ENCODE peak calls at places on chromosomes 4 and X, in six cellular contexts. Y is HepG2, X is GM12878, I is K562, V is H1, Z is SK-N-SH. M is an unnamed sample.

GRCh38 chr4:116913451-116913850 is 171.9 kb downstream of the TRAM1L1 start:
- DNase-seq in X (no peak), V (no peak), Y (no peak), I (no peak), Z (no peak), M (no peak)

GRCh38 chr4:103010827-103011226 is 8.7 kb downstream of the SLC9B1 start:
- DNase-seq in I (no peak), Z (no peak), Y (no peak), V (no peak), X (no peak), M (no peak)

GRCh38 chrX:116462843-116463242 is at the start of gene CT83:
- DNase-seq in V (no peak), X (no peak), I (no peak), Y (no peak), Z (no peak), M (no peak)

GRCh38 chr4:158938462-158939044 is 164.3 kb upstream of the RAPGEF2 start:
- DNase-seq in I (no peak), Z (no peak), V (no peak), X (no peak), Y (no peak), M (no peak)

GRCh38 chr4:138868562-138868961 is 147.0 kb upstream of the NOCT start:
- DNase-seq in X (no peak), I (no peak), Y (no peak), V (no peak), Z (no peak), M (no peak)

GRCh38 chr4:164904941-164905340 is 28.0 kb downstream of the APELA start:
- DNase-seq in Y (no peak), I (no peak), Z (no peak), X (no peak), V (no peak), M (peak)

GRCh38 chr4:78645853-78646757 is 94.5 kb downstream of the ANXA3 start:
- DNase-seq in Z (no peak), Y (peak), I (peak), V (no peak), X (no peak), M (peak)

GRCh38 chrX:2486476-2487133 is 14.2 kb downstream of the DHRSX start:
- DNase-seq in I (no peak), V (no peak), Y (no peak), X (no peak), Z (no peak), M (no peak)

GRCh38 chrX:150575415-150575814 is 7.0 kb downstream of the MTM1 start:
- DNase-seq in V (no peak), Z (no peak), I (no peak), X (no peak), Y (no peak), M (no peak)

GRCh38 chr4:153988446-153988845 is 199.6 kb upstream of the SFRP2 start:
- DNase-seq in I (no peak), V (no peak), Y (no peak), X (no peak), Z (no peak), M (no peak)

GRCh38 chr4:123744664-123745290 is 348.2 kb downstream of the SPRY1 start:
- DNase-seq in Y (peak), Z (no peak), X (no peak), V (no peak), I (no peak), M (peak)

GRCh38 chr4:91961504-91961903 is 342.3 kb upstream of the GRID2 start:
- DNase-seq in Y (no peak), Z (no peak), X (no peak), I (no peak), V (no peak), M (no peak)

GRCh38 chr4:8167815-8168214 is 9.2 kb upstream of the ABLIM2 start:
- DNase-seq in Y (no peak), Z (no peak), V (no peak), I (no peak), X (no peak), M (peak)

GRCh38 chr4:89482248-89482647 is 174.6 kb upstream of the GPRIN3 start:
- DNase-seq in Z (peak), X (no peak), Y (peak), I (peak), V (no peak), M (no peak)

GRCh38 chrX:147957291-147957690 is 23.8 kb upstream of the FMR1NB start:
- DNase-seq in X (no peak), Z (no peak), Y (no peak), V (no peak), I (no peak), M (no peak)

GRCh38 chrX:105845661-105846060 is 23.3 kb downstream of the NRK start:
- DNase-seq in X (no peak), Y (no peak), I (no peak), V (no peak), Z (no peak), M (no peak)

GRCh38 chr4:38384962-38385285 is 279.1 kb upstream of the KLF3 start:
- DNase-seq in X (no peak), Z (no peak), V (no peak), Y (no peak), I (no peak), M (no peak)

GRCh38 chrX:37644381-37645305 is 40.9 kb upstream of the XK start:
- DNase-seq in Z (no peak), X (no peak), Y (no peak), V (no peak), I (no peak), M (no peak)

GRCh38 chrX:93468075-93468474 is 205.3 kb downstream of the NAP1L3 start:
- DNase-seq in Y (no peak), X (no peak), V (no peak), I (no peak), Z (no peak), M (no peak)

GRCh38 chr4:3111461-3111860 is 37.0 kb downstream of the HTT start:
- DNase-seq in X (no peak), I (no peak), V (no peak), Y (no peak), Z (no peak), M (no peak)

GRCh38 chrX:50863471-50863870 is 47.1 kb upstream of the BMP15 start:
- DNase-seq in I (no peak), Y (no peak), V (no peak), Z (no peak), X (no peak), M (no peak)

GRCh38 chr4:148056879-148057278 is 325.0 kb downstream of the ARHGAP10 start:
- DNase-seq in Y (no peak), X (peak), V (no peak), I (peak), Z (no peak), M (peak)

GRCh38 chr4:7732263-7732662 is 207.4 kb downstream of the AFAP1 start:
- DNase-seq in V (no peak), X (no peak), I (no peak), Z (no peak), Y (no peak), M (no peak)

GRCh38 chrX:34559325-34559724 is 97.8 kb downstream of the TMEM47 start:
- DNase-seq in X (no peak), V (peak), Y (no peak), Z (no peak), I (no peak), M (no peak)

DNA sequence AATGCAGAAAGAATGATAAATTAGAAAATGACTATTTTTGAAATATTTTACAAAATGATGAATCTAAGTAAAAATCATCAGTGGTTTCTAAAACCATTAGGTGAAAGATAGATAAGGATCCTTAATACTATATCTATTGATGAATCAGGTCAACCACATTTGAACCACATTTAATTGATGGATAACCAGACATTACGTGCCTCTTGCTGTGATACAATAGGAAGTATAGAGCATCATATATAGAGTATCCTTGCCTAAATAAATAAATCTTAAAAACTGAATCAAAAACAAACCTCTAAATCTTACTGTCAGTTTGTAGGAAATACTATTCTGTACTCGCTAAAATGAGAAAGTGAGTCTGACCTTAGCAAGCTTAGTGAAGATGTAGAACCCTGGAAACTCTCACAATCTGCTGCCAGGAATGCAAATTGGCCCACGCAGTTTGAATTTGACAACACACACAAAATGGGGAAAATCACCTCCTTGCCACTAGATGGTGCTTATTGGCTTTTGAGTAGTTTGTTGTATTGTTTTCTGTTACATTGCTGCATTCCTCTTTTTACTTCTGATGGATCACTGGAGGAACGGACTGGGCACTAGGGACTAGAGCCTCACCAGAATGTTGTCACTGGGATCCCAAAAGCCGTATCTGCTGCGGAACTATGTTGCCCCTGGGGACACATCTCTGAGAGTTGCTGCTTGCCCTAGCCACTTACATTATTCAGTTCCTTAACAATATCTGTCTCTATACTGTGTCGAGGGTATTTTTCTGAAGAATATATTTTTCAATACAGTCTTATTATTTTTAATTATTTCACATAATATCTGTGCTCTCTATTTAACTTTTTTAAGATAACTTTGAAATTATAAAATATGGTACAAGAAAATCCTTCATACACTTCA is 25.4 kb upstream of the SLAIN2 start:
- DNase-seq in Y (peak), X (no peak), V (no peak), Z (peak), I (peak), M (peak)
- TF ChIP-seq GABPA in Y (no peak), X (no peak), V (no peak), Z (no peak), I (no peak), M (no peak)

DNA sequence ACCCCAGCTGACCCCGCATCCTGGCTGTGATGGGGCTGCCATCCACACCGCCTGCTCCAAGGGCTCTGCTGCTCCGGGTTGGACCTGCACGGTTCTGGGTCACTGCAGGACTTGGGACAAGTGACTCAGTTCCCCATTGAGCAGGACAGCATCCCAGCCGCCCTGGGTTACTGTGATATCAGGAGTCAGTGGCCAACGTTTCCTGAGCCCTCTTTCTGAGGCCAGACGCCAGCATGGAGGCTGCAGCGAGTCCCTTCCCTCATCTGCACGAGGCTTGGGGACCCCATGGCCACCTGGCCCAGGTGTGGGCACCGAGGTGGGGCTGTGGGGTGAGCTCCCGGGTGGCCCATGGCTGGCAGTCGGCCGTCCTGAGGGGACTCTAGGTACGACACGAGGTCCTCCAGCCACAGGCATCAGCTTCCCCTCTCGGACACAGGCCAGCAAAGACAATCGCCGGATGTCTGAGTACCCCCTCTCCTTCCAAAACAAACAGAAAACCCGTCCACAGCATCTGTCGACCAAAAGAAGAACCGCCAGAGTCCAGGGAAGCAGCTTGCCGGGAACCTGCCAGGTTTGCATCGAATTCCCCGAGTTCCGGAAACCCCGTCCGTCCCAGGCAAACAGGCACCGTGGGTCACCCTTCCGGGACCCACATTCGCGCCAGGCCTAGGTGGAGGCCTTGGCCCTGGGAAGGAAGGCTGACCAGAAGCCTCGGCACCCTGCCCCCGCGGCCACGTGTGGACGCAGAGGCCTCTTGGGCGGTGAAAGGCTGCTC is 136.1 kb downstream of the FAM53A start:
- DNase-seq in X (no peak), Y (no peak), I (no peak), V (no peak), Z (no peak), M (no peak)
- TF ChIP-seq POLR2AphosphoS5 in X (no peak), Y (no peak), I (no peak), V (no peak), Z (no peak), M (no peak)

GRCh38 chr4:173529505-173530325 is at the start of gene HAND2:
- DNase-seq in V (peak), Y (no peak), Z (peak), X (no peak), I (peak), M (no peak)

GRCh38 chr4:173530326-173531062 is 465 bp upstream of the HAND2 start:
- DNase-seq in I (no peak), Y (no peak), X (no peak), Z (peak), V (no peak), M (no peak)

GRCh38 chr4:173528378-173529321 is 1.4 kb downstream of the HAND2 start:
- DNase-seq in I (no peak), X (no peak), Y (no peak), Z (peak), V (peak), M (no peak)

GRCh38 chr4:173532725-173533511 is 2.9 kb upstream of the HAND2 start:
- DNase-seq in I (no peak), X (no peak), Y (no peak), V (no peak), Z (no peak), M (no peak)

GRCh38 chr4:173531085-173531965 is 1.3 kb upstream of the HAND2 start:
- DNase-seq in Y (no peak), Z (no peak), I (no peak), V (peak), X (no peak), M (no peak)
- H3K4me3 ChIP-seq in Y (no peak), Z (peak), I (no peak), V (no peak), X (no peak), M (no peak)

DNA sequence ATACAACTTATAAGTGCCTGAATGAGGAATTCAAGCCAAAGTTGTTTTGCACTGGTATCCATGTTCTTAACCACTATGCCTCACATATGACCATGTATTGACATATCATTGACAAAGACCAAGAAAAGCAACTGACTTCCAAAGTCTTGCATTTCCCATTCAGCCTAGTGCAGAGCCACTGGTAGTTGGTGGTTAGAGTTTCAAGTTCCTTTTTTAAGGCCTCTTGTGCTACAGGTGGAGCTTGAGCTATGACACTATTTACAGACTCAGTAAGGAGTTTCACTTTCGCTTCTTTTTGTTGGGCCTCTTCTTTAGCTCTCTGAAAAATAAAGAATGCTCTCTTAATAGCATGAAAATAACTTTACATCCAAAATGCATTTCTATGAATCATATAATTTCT is 763.0 kb downstream of the DMD start:
- DNase-seq in X (peak), V (no peak), Z (no peak), Y (peak), I (no peak), M (peak)
- TF ChIP-seq GABPA in X (no peak), V (no peak), Z (no peak), Y (no peak), I (no peak), M (no peak)

GRCh38 chrX:16617382-16617781 is 32.6 kb upstream of the S100G start:
- DNase-seq in Y (no peak), Z (no peak), X (no peak), I (no peak), V (no peak), M (no peak)

GRCh38 chrX:16618422-16618821 is 31.5 kb upstream of the S100G start:
- DNase-seq in Y (no peak), V (no peak), Z (no peak), X (no peak), I (no peak), M (no peak)

GRCh38 chrX:16610121-16610565 is 39.8 kb upstream of the S100G start:
- DNase-seq in X (no peak), Z (no peak), V (no peak), I (no peak), Y (no peak), M (no peak)

GRCh38 chrX:16612257-16612987 is 37.5 kb upstream of the S100G start:
- DNase-seq in X (no peak), V (no peak), Y (no peak), I (no peak), Z (no peak), M (no peak)
- TF ChIP-seq POLR2AphosphoS5 in X (no peak), V (no peak), Y (no peak), I (no peak), Z (no peak), M (no peak)

GRCh38 chrX:47623540-47624027 is 3.9 kb upstream of the SYN1 start:
- DNase-seq in Z (peak), X (no peak), V (peak), I (peak), Y (peak), M (no peak)
- H3K4me3 ChIP-seq in Z (peak), X (no peak), V (peak), I (no peak), Y (peak), M (no peak)

DNA sequence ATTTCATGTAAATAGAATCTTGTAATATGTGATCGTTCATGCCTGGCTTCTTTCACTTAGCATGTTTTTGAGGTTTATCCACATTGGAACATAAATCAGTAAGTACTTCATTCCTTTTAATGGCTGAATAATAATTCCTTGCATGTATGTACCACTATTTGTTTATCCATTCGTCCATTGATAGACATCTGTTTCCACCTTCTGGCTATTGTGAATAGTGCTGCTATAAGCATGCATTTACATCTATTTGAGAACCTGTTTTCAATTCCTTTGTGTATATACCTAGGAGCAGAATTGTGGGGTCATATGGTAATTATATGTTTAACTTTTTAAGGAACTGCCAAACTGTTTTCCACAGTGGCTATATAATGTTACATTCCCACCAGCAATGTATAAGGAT is 356.7 kb upstream of the DIPK2B start:
- DNase-seq in Z (no peak), I (no peak), V (no peak), X (no peak), Y (no peak), M (no peak)
- TF ChIP-seq GABPA in Z (no peak), I (no peak), V (no peak), X (no peak), Y (no peak), M (no peak)

GRCh38 chr4:45482346-45482745 is 641.5 kb downstream of the GABRG1 start:
- DNase-seq in I (no peak), Y (no peak), X (no peak), V (no peak), Z (no peak), M (no peak)

GRCh38 chr4:45484740-45485139 is 639.1 kb downstream of the GABRG1 start:
- DNase-seq in V (no peak), I (no peak), Y (no peak), X (no peak), Z (no peak), M (no peak)
- TF ChIP-seq POLR2AphosphoS5 in V (no peak), I (no peak), Y (no peak), X (no peak), Z (no peak), M (no peak)

DNA sequence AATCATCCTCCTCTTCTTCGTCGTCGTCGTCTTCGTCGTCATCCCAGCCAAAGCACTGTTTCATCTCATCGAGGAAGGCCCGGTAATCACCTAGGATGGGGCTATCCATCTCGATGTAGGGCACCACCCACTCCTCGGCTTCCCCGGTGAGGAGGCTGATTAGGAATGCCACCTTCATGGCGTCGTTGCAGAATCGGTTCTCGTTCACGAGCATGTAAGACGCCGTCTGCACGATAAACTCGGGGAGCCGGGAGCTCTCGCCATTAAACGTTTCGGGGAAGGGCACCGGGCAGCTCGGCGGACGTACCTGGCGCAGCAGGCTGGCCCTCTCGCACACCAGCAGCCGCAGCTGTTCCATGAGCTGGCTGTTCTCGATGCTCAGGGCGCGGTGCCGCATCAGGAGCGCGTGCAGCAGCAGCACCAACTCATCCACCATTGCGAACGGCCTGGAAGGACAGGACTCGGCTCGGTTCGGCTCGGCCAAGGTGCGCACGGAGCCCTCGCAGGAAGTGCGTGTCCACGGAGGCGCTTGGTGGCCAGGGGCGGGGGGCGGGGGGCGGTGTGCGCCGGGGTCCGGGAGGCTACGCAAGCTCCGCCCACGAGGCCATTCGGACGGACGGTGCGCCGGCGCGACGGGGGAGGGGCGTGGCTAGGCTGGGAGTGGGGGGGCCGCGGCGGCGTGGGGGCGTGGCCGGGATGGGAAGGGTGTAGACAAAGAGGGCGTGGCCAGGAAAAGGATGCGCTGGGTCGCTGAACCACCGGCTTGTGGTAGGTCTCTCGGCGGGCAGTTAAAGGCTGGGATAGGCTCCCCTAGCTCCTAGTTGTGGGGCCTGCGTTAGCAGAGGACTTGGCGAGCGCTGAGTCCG is at the start of gene LDOC1:
- DNase-seq in X (no peak), Y (no peak), V (peak), I (peak), Z (peak), M (no peak)
- H3K4me3 ChIP-seq in X (no peak), Y (no peak), V (peak), I (no peak), Z (peak), M (no peak)